ENCODE peak calls at places on chromosomes 2 and 18, in six cellular contexts. Y, O, K, B, E and S are unnamed samples.

GRCh38 chr18:44589709-44590108 is 91.0 kb upstream of the SETBP1 start:
- DNase-seq in B (peak), E (no peak), K (peak), Y (peak), O (no peak), S (no peak)

GRCh38 chr2:151974997-151975396 is 123.8 kb downstream of the CACNB4 start:
- DNase-seq in K (no peak), E (no peak), O (no peak), Y (no peak), B (no peak), S (no peak)

GRCh38 chr18:32714571-32715148 is 58.2 kb downstream of the KLHL14 start:
- DNase-seq in O (peak), K (peak), Y (peak), B (peak), E (no peak), S (peak)

GRCh38 chr18:50311573-50312106 is 24.1 kb upstream of the CXXC1 start:
- DNase-seq in B (no peak), K (no peak), O (no peak), Y (no peak), E (no peak), S (no peak)

GRCh38 chr2:226520723-226521122 is 278.9 kb downstream of the IRS1 start:
- DNase-seq in B (no peak), O (no peak), Y (no peak), E (no peak), K (no peak), S (no peak)

GRCh38 chr2:1593371-1594205 is 150.7 kb downstream of the PXDN start:
- DNase-seq in B (peak), O (no peak), K (peak), Y (no peak), E (no peak), S (no peak)

GRCh38 chr2:58441643-58442042 is 200.5 kb upstream of the FANCL start:
- DNase-seq in B (no peak), Y (no peak), E (no peak), K (no peak), O (no peak), S (no peak)

GRCh38 chr2:207694811-207695281 is 16.6 kb upstream of the CCNYL1 start:
- DNase-seq in B (peak), O (no peak), E (no peak), K (peak), Y (no peak), S (no peak)

GRCh38 chr18:28735731-28736130 is 558.8 kb upstream of the CDH2 start:
- DNase-seq in K (peak), O (no peak), B (peak), E (no peak), Y (peak), S (no peak)

GRCh38 chr2:24546668-24547067 is 55.6 kb downstream of the NCOA1 start:
- DNase-seq in E (no peak), Y (no peak), O (no peak), K (no peak), B (no peak), S (no peak)

GRCh38 chr2:219250044-219250781 is 2.8 kb upstream of the TUBA4B start:
- DNase-seq in Y (no peak), E (no peak), O (no peak), K (no peak), B (peak), S (no peak)

GRCh38 chr2:22907330-22907729 is 477.6 kb upstream of the KLHL29 start:
- DNase-seq in B (no peak), K (no peak), O (no peak), Y (no peak), E (no peak), S (no peak)

GRCh38 chr18:31942301-31942998 is 478 bp downstream of the TRAPPC8 start:
- DNase-seq in K (no peak), Y (peak), O (no peak), B (peak), E (no peak), S (no peak)

GRCh38 chr18:61852496-61852895 is 40.3 kb downstream of the RNF152 start:
- DNase-seq in Y (no peak), O (no peak), E (peak), B (peak), K (peak), S (no peak)

GRCh38 chr2:218444692-218445357 is 25.9 kb downstream of the VIL1 start:
- DNase-seq in Y (no peak), O (no peak), E (no peak), B (no peak), K (peak), S (peak)

GRCh38 chr2:230170532-230170931 is 49.3 kb downstream of the SP110 start:
- DNase-seq in B (no peak), K (peak), Y (peak), E (no peak), O (no peak), S (no peak)

GRCh38 chr2:96642564-96643350 is at the start of gene FER1L5:
- DNase-seq in Y (no peak), E (no peak), O (peak), K (no peak), B (peak), S (no peak)

GRCh38 chr2:147910990-147911473 is 66.2 kb downstream of the ACVR2A start:
- DNase-seq in Y (peak), E (peak), O (peak), K (peak), B (peak), S (peak)

GRCh38 chr18:70421471-70421870 is 132.6 kb downstream of the SOCS6 start:
- DNase-seq in K (peak), Y (peak), E (no peak), B (peak), O (no peak), S (no peak)

GRCh38 chr18:70423988-70424387 is 135.1 kb downstream of the SOCS6 start:
- DNase-seq in E (peak), Y (no peak), B (peak), O (no peak), K (peak), S (no peak)

GRCh38 chr18:70420151-70420898 is 131.5 kb downstream of the SOCS6 start:
- DNase-seq in K (no peak), O (no peak), Y (peak), E (no peak), B (peak), S (peak)

GRCh38 chr18:70423120-70423519 is 134.3 kb downstream of the SOCS6 start:
- DNase-seq in Y (peak), K (peak), O (no peak), B (no peak), E (no peak), S (no peak)

GRCh38 chr18:70422061-70422965 is 133.5 kb downstream of the SOCS6 start:
- DNase-seq in Y (peak), O (no peak), E (peak), K (peak), B (peak), S (peak)
- H2AFZ ChIP-seq in Y (no peak), O (no peak), E (no peak), K (no peak), B (no peak), S (no peak)

DNA sequence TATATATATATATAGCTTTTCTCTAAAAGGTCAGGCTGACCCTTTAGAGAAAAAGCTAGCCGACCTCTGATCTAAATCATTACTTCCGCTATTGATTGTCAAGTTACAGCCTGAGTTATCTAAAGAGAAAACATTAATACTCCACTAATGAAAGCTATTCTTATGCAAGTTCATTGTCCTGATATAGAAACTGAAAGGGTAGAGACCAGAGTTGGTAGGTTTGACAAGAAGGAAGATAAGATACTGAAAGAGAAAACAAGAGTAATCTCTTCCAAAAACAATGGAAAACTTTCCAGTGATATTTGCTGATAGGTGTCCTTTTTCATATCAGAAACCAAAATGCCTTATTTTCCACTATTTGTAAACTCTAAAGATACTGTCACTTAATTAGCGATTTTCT is 62.8 kb upstream of the SLC39A10 start:
- DNase-seq in O (no peak), Y (no peak), E (no peak), K (no peak), B (no peak), S (no peak)
- H2AFZ ChIP-seq in O (no peak), Y (no peak), E (no peak), K (no peak), B (no peak), S (no peak)

GRCh38 chr2:47519147-47519537 is 116.2 kb downstream of the MSH2 start:
- DNase-seq in E (no peak), Y (no peak), B (no peak), K (no peak), O (no peak), S (no peak)

GRCh38 chr2:47519604-47520301 is 116.8 kb downstream of the MSH2 start:
- DNase-seq in E (no peak), Y (no peak), B (no peak), O (no peak), K (no peak), S (no peak)

GRCh38 chr2:47520302-47520630 is 117.3 kb downstream of the MSH2 start:
- DNase-seq in K (no peak), Y (no peak), E (no peak), O (no peak), B (no peak), S (no peak)

GRCh38 chr2:47521666-47522285 is 118.8 kb downstream of the MSH2 start:
- DNase-seq in E (no peak), Y (no peak), O (no peak), B (no peak), K (no peak), S (no peak)

DNA sequence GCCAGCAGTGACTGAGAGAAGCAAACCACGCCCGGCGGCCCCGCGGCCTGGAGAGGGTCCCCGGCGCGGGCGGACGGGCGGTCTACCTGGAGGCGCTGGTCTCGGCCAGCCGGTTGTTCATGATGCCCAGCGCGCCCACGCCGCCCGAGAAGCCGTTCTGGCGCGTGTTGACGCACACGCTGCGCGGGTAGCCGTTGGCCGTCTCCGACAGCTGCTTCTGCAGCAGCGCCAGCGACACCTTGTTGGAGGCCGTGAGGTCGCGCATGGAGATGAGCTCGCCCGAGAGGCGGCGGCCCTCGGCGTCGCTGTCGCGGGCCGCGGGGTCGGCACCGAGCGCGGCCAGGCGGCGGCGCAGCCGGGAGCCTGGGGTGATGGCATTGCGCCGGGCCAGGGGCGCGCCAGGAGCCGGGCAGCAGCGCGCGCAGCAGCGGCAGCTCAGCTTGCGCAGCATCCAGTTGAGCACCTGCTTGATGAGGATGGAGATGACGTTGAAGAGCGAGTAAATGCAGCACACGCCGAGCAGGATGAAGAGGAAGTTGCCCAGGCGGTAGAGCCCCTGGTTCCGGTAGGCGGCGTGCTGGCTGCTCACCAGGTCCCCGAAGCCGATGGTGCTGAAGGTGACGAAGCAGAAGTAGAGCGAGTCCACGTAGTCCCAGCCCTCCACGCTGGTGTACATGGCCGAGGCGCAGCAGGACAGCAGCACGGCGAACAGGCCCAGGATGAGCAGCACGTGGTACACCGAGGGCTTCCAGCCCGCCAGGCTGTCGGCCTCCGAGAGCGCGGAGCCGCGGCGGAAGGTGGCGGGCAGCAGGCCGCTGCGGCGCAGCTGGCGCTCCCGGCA is 118.1 kb downstream of the MSH2 start:
- DNase-seq in K (peak), E (no peak), B (peak), O (no peak), Y (peak), S (no peak)
- H2AFZ ChIP-seq in K (peak), E (peak), B (peak), O (no peak), Y (peak), S (no peak)

DNA sequence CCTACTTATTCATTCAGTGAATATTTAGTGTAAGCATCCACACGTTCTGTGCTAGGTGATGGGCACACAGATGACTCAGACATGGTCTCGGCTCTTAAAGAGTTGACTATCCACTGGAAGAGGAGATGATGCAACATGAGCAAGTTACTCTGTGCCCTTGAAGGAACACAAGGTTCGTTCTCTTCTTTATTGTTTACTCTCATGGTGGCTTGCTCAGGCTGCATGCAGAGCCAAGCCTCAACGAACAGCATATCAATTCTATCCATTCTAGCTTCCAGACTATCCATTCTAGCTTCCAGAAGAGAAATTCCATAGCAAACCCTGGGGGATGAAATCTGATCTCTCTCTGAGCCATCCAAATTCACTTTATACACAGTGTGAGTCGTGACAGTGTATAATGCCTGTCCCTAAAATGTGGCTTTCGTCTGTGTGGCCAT is 68.1 kb upstream of the CTAGE1 start:
- DNase-seq in O (no peak), K (peak), Y (no peak), E (no peak), B (peak), S (no peak)
- H2AFZ ChIP-seq in O (no peak), K (peak), Y (no peak), E (no peak), B (peak), S (no peak)

DNA sequence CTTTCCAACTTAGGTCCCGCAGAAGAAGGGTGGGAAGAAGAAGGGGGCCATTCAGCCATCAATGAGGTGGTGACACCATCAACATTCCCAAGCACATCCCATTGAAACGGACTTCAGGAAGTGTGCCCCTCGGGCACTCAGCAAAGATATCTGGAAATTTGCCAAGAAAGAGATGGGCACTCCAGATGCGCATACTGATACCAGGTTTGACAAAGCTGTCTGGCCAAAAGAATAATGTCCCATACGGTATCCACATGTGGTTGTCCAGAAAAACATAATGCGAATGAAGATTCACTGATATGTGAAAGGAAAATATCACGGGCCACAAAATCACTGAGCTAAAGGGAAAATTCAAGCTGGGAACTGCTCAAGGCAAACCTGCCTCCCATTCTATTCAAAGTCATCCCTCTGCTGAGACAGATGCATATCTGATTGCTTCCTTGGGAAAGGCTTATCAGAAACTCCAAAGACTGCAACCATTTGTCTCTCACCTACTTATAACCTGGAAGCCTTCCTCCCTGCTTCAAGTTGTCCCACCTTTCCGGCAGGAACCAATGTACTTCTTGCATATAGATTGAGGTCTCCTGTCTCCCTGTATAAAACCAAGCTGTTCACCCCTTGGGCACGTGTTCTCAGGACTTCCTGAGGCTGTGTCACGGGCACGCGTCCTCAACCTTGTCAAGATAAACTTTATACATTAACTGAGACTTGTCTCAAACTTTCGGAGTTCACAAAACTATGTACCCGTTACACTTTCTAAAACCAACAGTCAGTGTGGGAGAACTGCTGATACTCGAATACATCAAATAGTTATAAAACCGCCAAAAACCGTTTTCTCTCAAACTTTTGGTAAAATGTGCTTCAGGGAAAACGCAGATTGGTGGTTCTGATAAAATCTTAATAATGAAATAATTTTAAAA is 1.3 kb upstream of the PDK1 start:
- DNase-seq in O (no peak), E (no peak), B (no peak), Y (peak), K (peak), S (no peak)
- H2AFZ ChIP-seq in O (peak), E (peak), B (peak), Y (peak), K (peak), S (peak)

DNA sequence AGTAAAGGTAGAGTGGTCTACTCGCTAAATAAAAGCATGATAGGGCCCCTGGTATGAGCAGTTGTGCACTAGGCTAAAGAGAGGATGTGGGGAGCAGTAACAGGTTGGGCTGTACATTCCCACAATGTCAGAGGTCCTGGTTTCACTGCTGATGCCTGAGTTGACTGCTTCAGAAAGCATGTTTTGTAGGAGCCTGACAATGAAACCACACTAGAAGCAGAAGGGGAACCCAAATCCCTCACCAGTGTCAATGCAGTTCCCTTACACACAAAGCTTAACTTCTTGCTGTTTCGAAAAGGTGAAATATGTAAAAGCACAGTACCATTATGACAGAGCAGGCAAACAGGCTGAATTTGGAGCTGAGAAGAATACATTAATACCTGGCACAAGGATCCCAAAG is 291.7 kb upstream of the KYNU start:
- DNase-seq in O (no peak), Y (no peak), E (no peak), K (no peak), B (no peak), S (no peak)
- H2AFZ ChIP-seq in O (no peak), Y (no peak), E (no peak), K (no peak), B (no peak), S (no peak)

GRCh38 chr2:20532634-20533437 is 86.0 kb downstream of the RHOB start:
- DNase-seq in K (no peak), O (no peak), B (no peak), Y (peak), E (no peak), S (peak)

GRCh38 chr2:20528713-20529112 is 81.8 kb downstream of the RHOB start:
- DNase-seq in B (no peak), E (no peak), K (no peak), Y (no peak), O (no peak), S (no peak)

GRCh38 chr2:20530520-20530919 is 83.6 kb downstream of the RHOB start:
- DNase-seq in O (no peak), E (no peak), K (no peak), Y (no peak), B (no peak), S (no peak)

GRCh38 chr2:20533993-20534591 is 87.2 kb downstream of the RHOB start:
- DNase-seq in E (no peak), Y (no peak), O (no peak), B (no peak), K (no peak), S (no peak)

GRCh38 chr2:20531633-20532262 is 84.9 kb downstream of the RHOB start:
- DNase-seq in B (no peak), O (no peak), Y (no peak), K (no peak), E (no peak), S (no peak)
- H2AFZ ChIP-seq in B (no peak), O (no peak), Y (no peak), K (no peak), E (no peak), S (no peak)

GRCh38 chr2:15544227-15544626 is 16.9 kb downstream of the NBAS start:
- DNase-seq in K (no peak), E (no peak), B (no peak), O (no peak), Y (no peak), S (no peak)
- H2AFZ ChIP-seq in K (no peak), E (no peak), B (no peak), O (no peak), Y (no peak), S (no peak)